ENCODE peak calls at places on chromosomes 2 and 18, in nine cellular contexts. W is omental fat pad, N is glutamatergic neuron, X is NCI-H2171, Z is NCI-H774, K is fibroblast of lung, T is GM06990, C is germinal center, S is ovary. Y is an unnamed sample.

GRCh38 chr2:70941701-70942100 is 6.0 kb downstream of the ATP6V1B1 start:
- DNase-seq in W (no peak), N (no peak), X (no peak), Z (no peak), K (no peak), T (no peak), C (no peak), S (no peak), Y (no peak)

GRCh38 chr2:37829202-37829601 is 95.9 kb upstream of the RMDN2 start:
- DNase-seq in W (no peak), N (no peak), X (no peak), Z (no peak), K (peak; percentile 75), T (no peak), C (no peak), S (no peak), Y (no peak)

GRCh38 chr2:100121124-100121718 is 21.2 kb downstream of the AFF3 start:
- DNase-seq in W (no peak), N (no peak), X (no peak), Z (no peak), K (no peak), T (no peak), C (no peak), S (no peak), Y (no peak)

GRCh38 chr18:54284535-54284934 is 15.2 kb downstream of the POLI start:
- DNase-seq in W (no peak), N (no peak), X (no peak), Z (no peak), K (no peak), T (no peak), C (no peak), S (no peak), Y (no peak)

GRCh38 chr18:24157855-24158254 is 19.0 kb downstream of the CABYR start:
- DNase-seq in W (no peak), N (no peak), X (no peak), Z (no peak), K (no peak), T (no peak), C (no peak), S (no peak), Y (no peak)

GRCh38 chr2:233792720-233793119 is 14.6 kb downstream of the MROH2A start:
- DNase-seq in W (no peak), N (no peak), X (no peak), Z (no peak), K (no peak), T (no peak), C (no peak), S (no peak), Y (no peak)

GRCh38 chr2:85527787-85528186 is 11.2 kb upstream of the MAT2A start:
- DNase-seq in W (no peak), N (no peak), X (no peak), Z (no peak), K (no peak), T (no peak), C (no peak), S (no peak), Y (no peak)

GRCh38 chr18:61581578-61582204 is 248.5 kb downstream of the CDH20 start:
- DNase-seq in W (peak; percentile 79), N (peak; percentile 87), X (no peak), Z (peak; percentile 69), K (peak; percentile 55), T (peak; percentile 55), C (peak; percentile 78), S (peak; percentile 79), Y (peak; percentile 56)

GRCh38 chr2:225182126-225182525 is 139.9 kb upstream of the DOCK10 start:
- DNase-seq in W (no peak), N (no peak), X (no peak), Z (no peak), K (no peak), T (no peak), C (no peak), S (no peak), Y (no peak)